ENCODE peak calls at places on chromosomes 11 and 22, in four cellular contexts. E, X, R and V are unnamed samples. For H3K4me1, the result is how much of the 10 kb centered on the place peaks cover.

GRCh38 chr11:120205596-120206161 is 5.2 kb upstream of the OAF start:
- DNase-seq in X (no peak), E (no peak), R (no peak), V (no peak)

GRCh38 chr11:107962181-107962580 is 33.9 kb downstream of the RAB39A start:
- DNase-seq in E (no peak), R (no peak), X (no peak), V (no peak)

GRCh38 chr11:77090373-77091111 is 12.1 kb upstream of the OMP start:
- DNase-seq in R (no peak), E (peak), X (peak), V (no peak)

GRCh38 chr11:74012072-74012809 is 3.4 kb upstream of the UCP3 start:
- DNase-seq in R (no peak), X (no peak), E (no peak), V (no peak)

GRCh38 chr11:15987044-15987443 is 369.3 kb downstream of the SOX6 start:
- DNase-seq in E (no peak), R (no peak), X (no peak), V (no peak)

GRCh38 chr11:77136784-77137420 is 8.9 kb downstream of the MYO7A start:
- DNase-seq in X (no peak), R (no peak), E (no peak), V (no peak)

GRCh38 chr11:75536786-75537629 is 11.3 kb upstream of the GDPD5 start:
- DNase-seq in E (peak), X (no peak), R (no peak), V (no peak)

GRCh38 chr11:74009230-74009547 is 304 bp upstream of the UCP3 start:
- DNase-seq in E (no peak), X (no peak), R (no peak), V (no peak)

GRCh38 chr11:44524751-44525171 is 40.7 kb upstream of the CD82 start:
- DNase-seq in R (no peak), X (no peak), E (peak), V (no peak)

GRCh38 chr22:19779685-19780268 is 19.2 kb downstream of the TBX1 start:
- DNase-seq in E (no peak), X (peak), R (no peak), V (no peak)

GRCh38 chr11:75339685-75340409 is 11.6 kb downstream of the ARRB1 start:
- DNase-seq in R (no peak), X (no peak), E (peak), V (no peak)

DNA sequence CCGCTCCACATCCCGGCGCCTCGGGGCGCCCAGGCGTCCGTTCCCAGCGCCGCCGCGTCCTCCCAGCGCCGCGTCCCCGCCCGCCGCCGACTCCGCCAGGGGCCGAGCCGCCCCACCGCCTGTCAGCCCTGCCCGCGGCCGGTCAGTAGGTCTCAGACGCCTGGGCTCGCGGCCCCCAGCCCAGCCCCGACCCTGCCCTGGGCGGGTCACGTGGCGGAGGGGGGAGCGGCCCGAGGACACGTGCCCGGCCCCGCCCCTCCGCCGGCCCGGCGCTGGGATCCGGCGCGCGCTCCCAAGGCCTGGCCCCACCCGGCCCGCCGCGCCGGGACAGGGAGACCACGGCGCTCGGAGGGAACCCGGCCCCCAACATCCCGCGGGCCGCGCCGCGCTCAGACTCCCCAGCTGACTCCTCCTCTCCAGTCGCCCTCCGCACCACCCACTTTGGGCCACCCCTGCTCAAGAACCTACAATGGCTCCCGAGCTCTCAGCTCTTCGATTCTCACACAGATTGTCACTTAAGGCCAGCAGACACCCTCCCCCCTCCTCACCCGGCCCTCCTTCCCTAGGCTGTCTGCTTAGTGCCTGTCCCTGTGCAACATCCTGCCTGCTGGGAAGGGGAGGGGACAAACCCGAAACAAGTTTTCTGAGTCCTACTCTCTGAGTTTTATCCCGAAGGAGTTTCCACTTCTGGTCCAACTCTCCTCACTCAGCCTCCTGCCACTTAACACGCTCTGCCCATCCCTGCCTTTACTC is at the start of gene RAB3IL1:
- DNase-seq in R (peak), X (peak), E (peak), V (peak)
- H3K4me3 ChIP-seq in R (peak), X (peak), E (peak), V (peak)

GRCh38 chr22:28910575-28911278 is 27.4 kb downstream of the ZNRF3 start:
- DNase-seq in R (no peak), E (no peak), X (no peak), V (no peak)
- H3K4me1 ChIP-seq in R (half or more), E (under half), X (under half), V (under half)

GRCh38 chr11:111445586-111445985 is 66.5 kb upstream of the POU2AF1 start:
- DNase-seq in R (no peak), E (no peak), X (no peak), V (no peak)

GRCh38 chr11:111443640-111444039 is 64.6 kb upstream of the POU2AF1 start:
- DNase-seq in E (no peak), R (no peak), X (no peak), V (no peak)

GRCh38 chr11:111446404-111447152 is 65.6 kb downstream of the BTG4 start:
- DNase-seq in X (peak), E (peak), R (peak), V (peak)

GRCh38 chr11:111443032-111443431 is 64.0 kb upstream of the POU2AF1 start:
- DNase-seq in R (no peak), E (no peak), X (no peak), V (no peak)

GRCh38 chr11:111444040-111444439 is 65.0 kb upstream of the POU2AF1 start:
- DNase-seq in R (no peak), X (no peak), E (no peak), V (no peak)
- H3K4me3 ChIP-seq in R (no peak), X (no peak), E (no peak), V (no peak)

GRCh38 chr22:31920306-31920705 is 24.0 kb upstream of the YWHAH start:
- DNase-seq in X (no peak), E (no peak), R (no peak), V (no peak)
- H3K4me1 ChIP-seq in X (under half), E (under half), R (under half), V (under half)

DNA sequence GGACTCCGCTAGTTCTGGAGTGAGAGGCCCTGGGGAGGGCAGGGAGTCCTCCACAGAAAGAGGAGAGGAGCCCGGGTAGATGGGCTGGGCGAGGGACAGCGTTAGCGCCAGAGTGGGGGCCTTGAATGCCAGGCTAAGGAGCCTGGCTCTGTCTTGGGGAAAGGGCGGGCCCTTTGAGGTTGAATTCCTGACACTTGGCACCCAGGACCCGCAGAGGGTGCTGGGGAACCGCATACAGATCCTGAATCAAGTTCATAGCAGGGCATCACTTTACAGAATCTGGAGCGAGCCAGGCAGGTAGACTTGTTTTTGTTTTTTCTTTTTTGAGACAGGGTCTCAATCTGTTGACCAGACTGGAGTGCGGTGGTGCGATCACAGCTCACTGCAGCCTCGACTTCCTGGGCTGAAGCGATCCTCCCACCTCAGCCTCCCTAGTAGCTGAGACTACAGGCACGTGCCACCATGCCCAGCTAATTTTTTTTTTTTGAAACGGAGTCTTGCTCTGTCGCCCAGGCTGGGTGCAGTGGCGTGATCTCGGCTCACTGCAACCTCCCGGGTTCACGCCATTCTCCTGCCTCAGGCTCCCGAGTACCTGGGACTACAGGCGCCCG is 6.0 kb downstream of the CARNS1 start:
- DNase-seq in R (no peak), E (no peak), X (no peak), V (no peak)
- H3K4me3 ChIP-seq in R (peak), E (peak), X (no peak), V (peak)

DNA sequence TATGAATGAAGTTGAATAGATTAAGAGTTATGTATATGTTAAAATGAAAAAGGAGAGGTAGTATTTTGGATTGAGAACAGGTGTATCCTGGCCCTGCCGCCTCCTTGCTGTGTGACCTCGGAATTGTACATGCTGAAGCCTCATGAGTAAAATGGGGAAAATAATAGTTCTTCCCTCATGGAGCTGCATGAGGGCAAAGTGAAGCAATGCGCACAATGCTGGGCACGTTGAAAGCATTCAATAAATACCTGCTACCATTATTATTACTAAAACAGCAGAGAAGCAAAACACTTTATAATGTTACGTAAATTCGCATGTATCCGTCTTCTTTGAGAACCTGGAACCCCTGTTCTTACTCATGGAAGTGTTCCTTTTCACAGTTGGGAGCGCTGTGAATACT is 5.7 kb downstream of the AMOTL1 start:
- DNase-seq in R (no peak), X (no peak), E (no peak), V (no peak)
- H3K4me1 ChIP-seq in R (under half), X (under half), E (under half), V (half or more)

DNA sequence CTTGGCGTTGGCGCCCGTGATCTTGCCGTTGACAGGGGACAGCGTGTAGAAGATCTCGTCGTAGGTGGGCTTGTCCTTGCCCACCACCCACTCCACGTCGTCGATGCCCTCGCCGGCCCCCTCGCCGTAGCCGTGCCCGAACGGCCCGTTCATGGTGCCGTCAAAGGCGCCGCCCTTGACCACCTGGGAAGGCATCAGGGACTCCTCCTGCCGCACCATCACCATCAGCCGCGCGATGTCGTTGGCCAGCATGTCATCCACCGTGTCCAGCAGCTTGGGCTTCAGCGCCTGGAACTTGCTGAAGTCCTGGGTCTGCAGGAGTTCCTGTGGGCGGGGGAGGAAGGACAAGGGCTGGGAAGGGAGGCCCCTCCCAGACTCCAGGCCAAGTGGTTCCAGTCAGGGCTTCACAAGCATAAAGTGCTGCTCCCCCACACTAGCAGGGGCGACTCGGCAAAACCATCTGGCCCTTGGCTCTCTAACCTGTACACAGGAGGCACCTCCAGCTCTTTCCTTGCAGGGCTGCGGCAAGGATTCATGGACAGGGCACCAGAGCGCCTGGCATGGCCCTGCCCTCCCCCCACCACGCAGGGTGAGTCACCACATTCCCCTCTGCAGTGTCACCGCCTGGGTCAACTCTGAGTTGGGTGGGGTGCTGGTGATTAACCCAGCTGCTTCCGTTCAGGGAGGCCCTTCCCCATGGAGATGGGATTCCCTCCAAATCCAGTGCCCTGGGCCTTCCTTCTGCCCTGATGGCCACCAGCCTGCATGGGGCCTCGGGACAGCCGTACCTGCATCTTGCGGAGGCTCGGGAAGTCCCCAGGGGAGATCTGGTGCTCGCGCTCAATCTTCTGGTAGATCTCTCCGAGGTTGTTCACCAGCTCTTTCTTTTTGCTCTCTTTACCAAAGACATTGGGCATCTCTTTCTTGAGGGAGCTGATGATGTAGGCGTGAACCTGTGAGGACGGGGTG is 10.4 kb upstream of the CDC42BPG start:
- DNase-seq in E (peak), R (peak), X (peak), V (peak)
- H3K4me3 ChIP-seq in E (peak), R (peak), X (no peak), V (peak)

DNA sequence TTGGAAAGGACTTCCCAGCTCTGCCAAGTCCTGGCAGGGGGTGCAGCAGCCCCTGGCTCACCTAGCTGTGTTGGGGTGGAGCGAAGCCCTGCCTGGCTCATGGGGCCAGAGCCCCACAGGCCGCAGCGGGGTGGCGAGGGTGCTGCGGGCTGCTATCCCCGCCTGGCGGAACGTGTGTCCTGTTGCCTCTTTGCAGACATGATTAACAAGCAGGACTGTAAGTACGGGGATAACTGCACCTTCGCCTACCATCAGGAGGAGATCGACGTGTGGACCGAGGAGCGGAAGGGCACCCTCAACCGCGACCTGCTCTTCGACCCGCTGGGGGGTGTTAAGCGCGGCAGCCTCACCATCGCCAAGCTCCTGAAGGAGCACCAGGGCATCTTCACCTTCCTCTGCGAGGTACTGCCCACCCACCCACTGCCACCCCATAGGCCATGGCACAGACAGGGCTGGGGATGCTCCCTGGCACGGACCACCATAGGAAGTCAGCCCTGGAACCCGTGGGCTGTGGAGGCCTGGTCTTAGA is 35.9 kb upstream of the TEF start:
- DNase-seq in E (no peak), X (no peak), R (no peak), V (no peak)
- H3K4me1 ChIP-seq in E (under half), X (under half), R (under half), V (under half)